ENCODE peak calls at places on chromosomes 7 and 10, in nine cellular contexts. Z, B, A, J, Y, U, D, F and G are unnamed samples.

GRCh38 chr7:151139071-151139521 is 28.4 kb downstream of the GBX1 start:
- DNase-seq in Z (no peak), B (no peak), A (peak; percentile 38), J (no peak), Y (no peak), U (no peak), D (no peak), F (no peak), G (peak; percentile 36)

GRCh38 chr7:111168182-111168581 is 77.3 kb downstream of the LRRN3 start:
- DNase-seq in Z (peak; percentile 36), B (no peak), A (no peak), J (peak; percentile 32), Y (no peak), U (no peak), D (no peak), F (no peak), G (no peak)

GRCh38 chr7:55444786-55445185 is 79.6 kb downstream of the LANCL2 start:
- DNase-seq in Z (no peak), B (no peak), A (no peak), J (no peak), Y (no peak), U (no peak), D (no peak), F (no peak), G (no peak)

GRCh38 chr10:58044072-58044471 is 223.6 kb downstream of the IPMK start:
- DNase-seq in Z (no peak), B (no peak), A (no peak), J (peak; percentile 26), Y (no peak), U (peak; percentile 83), D (no peak), F (no peak), G (no peak)

GRCh38 chr7:140201393-140201792 is 24.6 kb upstream of the KDM7A start:
- DNase-seq in Z (no peak), B (no peak), A (no peak), J (no peak), Y (no peak), U (no peak), D (no peak), F (no peak), G (no peak)

GRCh38 chr7:136555933-136556332 is 312.5 kb upstream of the CHRM2 start:
- DNase-seq in Z (no peak), B (no peak), A (no peak), J (no peak), Y (no peak), U (no peak), D (no peak), F (no peak), G (no peak)

GRCh38 chr7:75830978-75831377 is 17.4 kb upstream of the CCL24 start:
- DNase-seq in Z (no peak), B (no peak), A (no peak), J (no peak), Y (no peak), U (peak; percentile 18), D (no peak), F (no peak), G (no peak)

GRCh38 chr10:89207181-89207800 is at the start of gene CH25H:
- DNase-seq in Z (peak; percentile 78), B (peak; percentile 76), A (peak; percentile 24), J (peak; percentile 69), Y (peak; percentile 62), U (peak; percentile 69), D (no peak), F (peak; percentile 81), G (peak; percentile 42)

GRCh38 chr10:86936661-86937501 is 20.5 kb downstream of the MMRN2 start:
- DNase-seq in Z (no peak), B (no peak), A (no peak), J (peak; percentile 48), Y (no peak), U (peak; percentile 25), D (no peak), F (no peak), G (no peak)

GRCh38 chr10:58436071-58436470 is 50.9 kb downstream of the TFAM start:
- DNase-seq in Z (no peak), B (no peak), A (no peak), J (peak; percentile 34), Y (peak; percentile 46), U (peak; percentile 94), D (no peak), F (no peak), G (no peak)

GRCh38 chr10:22699976-22700375 is 14.4 kb downstream of the PIP4K2A start:
- DNase-seq in Z (peak; percentile 21), B (no peak), A (no peak), J (no peak), Y (no peak), U (peak; percentile 11), D (no peak), F (no peak), G (no peak)

GRCh38 chr10:113322843-113323242 is 230.0 kb upstream of the HABP2 start:
- DNase-seq in Z (no peak), B (no peak), A (no peak), J (no peak), Y (no peak), U (no peak), D (no peak), F (peak; percentile 58), G (no peak)

GRCh38 chr7:100680589-100681271 is 7.2 kb downstream of the GNB2 start:
- DNase-seq in Z (peak; percentile 10), B (no peak), A (peak; percentile 41), J (no peak), Y (no peak), U (no peak), D (no peak), F (peak; percentile 46), G (peak; percentile 32)

GRCh38 chr7:148191391-148192076 is 399.0 kb upstream of the C7orf33 start:
- DNase-seq in Z (no peak), B (no peak), A (no peak), J (no peak), Y (no peak), U (no peak), D (no peak), F (no peak), G (no peak)

GRCh38 chr7:19118896-19119301 is 1.5 kb upstream of the TWIST1 start:
- DNase-seq in Z (no peak), B (no peak), A (no peak), J (no peak), Y (no peak), U (no peak), D (no peak), F (no peak), G (no peak)

GRCh38 chr10:31071232-31071999 is 39.8 kb upstream of the ZNF438 start:
- DNase-seq in Z (no peak), B (no peak), A (no peak), J (peak; percentile 24), Y (peak; percentile 46), U (peak; percentile 67), D (no peak), F (no peak), G (no peak)

GRCh38 chr10:74548676-74549075 is 277.7 kb upstream of the KAT6B start:
- DNase-seq in Z (no peak), B (no peak), A (no peak), J (no peak), Y (no peak), U (peak; percentile 32), D (no peak), F (no peak), G (no peak)

GRCh38 chr10:70540089-70540788 is 61.7 kb downstream of the PALD1 start:
- DNase-seq in Z (peak; percentile 42), B (no peak), A (peak; percentile 74), J (peak; percentile 25), Y (peak; percentile 26), U (no peak), D (no peak), F (no peak), G (peak; percentile 78)

GRCh38 chr7:16668049-16668858 is 22.3 kb downstream of the BZW2 start:
- DNase-seq in Z (peak; percentile 91), B (peak; percentile 77), A (no peak), J (peak; percentile 99), Y (peak; percentile 93), U (peak; percentile 100), D (no peak), F (peak; percentile 74), G (no peak)
- TF ChIP-seq CTCF in Z (no peak), B (no peak), A (no peak), J (peak; percentile 24), Y (peak; percentile 15), U (peak; percentile 8), D (no peak), F (no peak), G (no peak)

GRCh38 chr7:107167483-107168232 is 1.1 kb upstream of the HBP1 start:
- DNase-seq in Z (peak; percentile 83), B (no peak), A (peak; percentile 29), J (peak; percentile 92), Y (peak; percentile 70), U (peak; percentile 97), D (no peak), F (peak; percentile 74), G (peak; percentile 26)

GRCh38 chr7:107168233-107169119 is at the start of gene HBP1:
- DNase-seq in Z (peak; percentile 99), B (peak; percentile 100), A (peak; percentile 89), J (peak; percentile 100), Y (peak; percentile 99), U (peak; percentile 100), D (peak; percentile 98), F (peak; percentile 98), G (peak; percentile 92)

GRCh38 chr7:107170051-107170661 is 1.4 kb downstream of the HBP1 start:
- DNase-seq in Z (no peak), B (no peak), A (no peak), J (no peak), Y (no peak), U (no peak), D (no peak), F (no peak), G (no peak)

GRCh38 chr7:107171496-107171895 is 2.7 kb downstream of the HBP1 start:
- DNase-seq in Z (no peak), B (no peak), A (no peak), J (no peak), Y (no peak), U (no peak), D (no peak), F (no peak), G (no peak)

GRCh38 chr7:107169120-107170050 is 582 bp downstream of the HBP1 start:
- DNase-seq in Z (peak; percentile 99), B (peak; percentile 97), A (peak; percentile 75), J (peak; percentile 99), Y (peak; percentile 94), U (peak; percentile 93), D (peak; percentile 77), F (peak; percentile 97), G (peak; percentile 86)
- TF ChIP-seq CTCF in Z (no peak), B (peak; percentile 16), A (no peak), J (no peak), Y (no peak), U (peak; percentile 11), D (no peak), F (no peak), G (no peak)

DNA sequence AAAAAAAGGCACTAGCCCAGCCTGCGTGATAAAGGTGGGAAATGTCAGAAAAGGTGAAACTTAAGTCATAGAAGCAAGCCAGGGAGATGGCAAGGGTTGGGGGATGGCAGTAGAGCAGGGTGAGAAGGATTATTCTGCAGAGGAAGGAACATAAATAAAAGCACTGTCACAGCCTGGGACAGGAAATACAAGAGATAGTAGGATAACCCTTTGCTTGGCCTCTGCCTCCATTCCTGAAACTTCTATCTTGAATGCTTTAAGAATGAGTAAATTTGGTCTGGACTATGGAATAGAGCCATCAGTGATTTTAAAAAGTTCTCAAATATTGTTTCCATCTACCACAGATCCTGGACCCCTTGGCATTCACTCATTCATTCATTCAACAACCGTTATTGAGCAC is 50.0 kb downstream of the ABCC2 start:
- DNase-seq in Z (no peak), B (no peak), A (no peak), J (no peak), Y (no peak), U (no peak), D (no peak), F (no peak), G (no peak)
- TF ChIP-seq CTCF in Z (no peak), B (no peak), A (no peak), J (no peak), Y (no peak), U (no peak), D (no peak), F (no peak), G (no peak)

GRCh38 chr10:50937230-50937907 is 51.9 kb upstream of the A1CF start:
- DNase-seq in Z (peak; percentile 60), B (no peak), A (no peak), J (peak; percentile 69), Y (peak; percentile 33), U (peak; percentile 56), D (no peak), F (no peak), G (no peak)
- TF ChIP-seq CTCF in Z (peak; percentile 67), B (no peak), A (no peak), J (peak; percentile 60), Y (peak; percentile 65), U (peak; percentile 43), D (no peak), F (peak; percentile 34), G (no peak)